ENCODE peak calls at places on chromosome 1, in seven cellular contexts. X is RKO, T is GM12878, O is body of pancreas, E is activated T-cell treated with anti-CD3 and anti-CD28 coated beads for 48 hours, A is SW 1271, H is astrocyte of the spinal cord. L is an unnamed sample.

GRCh38 chr1:65825736-65826135 is 33.0 kb downstream of the PDE4B start:
- DNase-seq in X (peak), T (no peak), O (no peak), E (no peak), A (no peak), H (peak), L (no peak)

GRCh38 chr1:19918057-19918456 is 5.4 kb downstream of the PLA2G2E start:
- DNase-seq in X (peak), T (peak), O (peak), E (peak), A (peak), H (peak), L (peak)

GRCh38 chr1:100252901-100253300 is 3.3 kb upstream of the DBT start:
- DNase-seq in X (no peak), T (no peak), O (no peak), E (no peak), A (no peak), H (no peak), L (no peak)

GRCh38 chr1:229129306-229130027 is 141.4 kb upstream of the RAB4A start:
- DNase-seq in X (no peak), T (no peak), O (no peak), E (no peak), A (no peak), H (no peak), L (no peak)

GRCh38 chr1:8706995-8707396 is 110.4 kb downstream of the RERE start:
- DNase-seq in X (no peak), T (no peak), O (peak), E (no peak), A (no peak), H (no peak), L (no peak)

GRCh38 chr1:152968248-152968647 is 2.2 kb upstream of the SPRR4 start:
- DNase-seq in X (no peak), T (peak), O (no peak), E (no peak), A (no peak), H (no peak), L (no peak)

GRCh38 chr1:156140879-156141707 is 12.3 kb upstream of the SEMA4A start:
- DNase-seq in X (no peak), T (no peak), O (no peak), E (no peak), A (no peak), H (no peak), L (no peak)

GRCh38 chr1:119731060-119731459 is 19.3 kb downstream of the PHGDH start:
- DNase-seq in X (no peak), T (no peak), O (no peak), E (no peak), A (no peak), H (no peak), L (no peak)

GRCh38 chr1:202165942-202166843 is 5.8 kb upstream of the PTPN7 start:
- DNase-seq in X (no peak), T (no peak), O (no peak), E (no peak), A (no peak), H (no peak), L (no peak)

GRCh38 chr1:66980745-66981367 is 56.1 kb downstream of the MIER1 start:
- DNase-seq in X (no peak), T (no peak), O (peak), E (no peak), A (no peak), H (no peak), L (no peak)

GRCh38 chr1:85849660-85850059 is 141.4 kb upstream of the ZNHIT6 start:
- DNase-seq in X (no peak), T (no peak), O (no peak), E (no peak), A (peak), H (peak), L (no peak)

GRCh38 chr1:110485725-110486124 is 33.2 kb downstream of the KCNA10 start:
- DNase-seq in X (no peak), T (no peak), O (no peak), E (no peak), A (no peak), H (no peak), L (no peak)